ENCODE peak calls at places on chromosomes 7 and 10, in seven cellular contexts. T, V, X, R, A, C and W are unnamed samples.

GRCh38 chr7:18174996-18175395 is 147.3 kb upstream of the PRPS1L1 start:
- DNase-seq in C (no peak), A (no peak), V (no peak), X (no peak), R (peak), T (no peak), W (no peak)

GRCh38 chr7:25852995-25853713 is 298.8 kb upstream of the NFE2L3 start:
- DNase-seq in V (no peak), A (no peak), T (peak), R (no peak), C (no peak), X (no peak), W (no peak)

GRCh38 chr10:98374176-98374969 is 40.6 kb downstream of the PYROXD2 start:
- DNase-seq in V (peak), C (no peak), A (peak), T (peak), R (no peak), X (no peak), W (peak)

GRCh38 chr10:104577861-104578480 is 63.1 kb upstream of the SORCS3 start:
- DNase-seq in C (no peak), A (no peak), V (no peak), T (no peak), X (no peak), R (no peak), W (no peak)

GRCh38 chr7:18459439-18459838 is 36.1 kb upstream of the HDAC9 start:
- DNase-seq in C (no peak), A (no peak), R (no peak), T (no peak), X (no peak), V (peak), W (no peak)

GRCh38 chr7:39741942-39742623 is 118.7 kb downstream of the RALA start:
- DNase-seq in T (peak), A (peak), V (peak), C (peak), X (no peak), R (peak), W (peak)

GRCh38 chr7:16668978-16669377 is 23.0 kb downstream of the BZW2 start:
- DNase-seq in X (no peak), R (no peak), V (no peak), A (peak), T (peak), C (no peak), W (peak)

GRCh38 chr10:62727935-62728334 is 76.6 kb upstream of the ADO start:
- DNase-seq in X (no peak), V (no peak), R (no peak), C (no peak), A (no peak), T (no peak), W (no peak)